ENCODE peak calls at places on chromosomes 3 and 15, in seven cellular contexts. One of them, this sample, is unnamed.

GRCh38 chr3:134666466-134666865 is 15.6 kb upstream of the KY start:
- DNase-seq in T-cell: no peak
- DNase-seq in T-helper 1 cell: no peak
- DNase-seq in A549: no peak
- DNase-seq in T follicular helper cell: no peak
- DNase-seq in RCC 7860: peak
- DNase-seq in WERI-Rb-1: no peak
- DNase-seq in this sample: no peak

GRCh38 chr3:189389346-189389745 is 217.6 kb downstream of the TPRG1 start:
- DNase-seq in T-cell: no peak
- DNase-seq in T-helper 1 cell: no peak
- DNase-seq in A549: no peak
- DNase-seq in T follicular helper cell: no peak
- DNase-seq in RCC 7860: no peak
- DNase-seq in WERI-Rb-1: no peak
- DNase-seq in this sample: no peak

GRCh38 chr15:73632670-73633058 is 525 bp downstream of the NPTN start:
- DNase-seq in T-cell: peak
- DNase-seq in T-helper 1 cell: no peak
- DNase-seq in A549: no peak
- DNase-seq in T follicular helper cell: no peak
- DNase-seq in RCC 7860: no peak
- DNase-seq in WERI-Rb-1: no peak
- DNase-seq in this sample: no peak

GRCh38 chr3:42518800-42519567 is 16.5 kb downstream of the VIPR1 start:
- DNase-seq in T-cell: peak
- DNase-seq in T-helper 1 cell: peak
- DNase-seq in A549: no peak
- DNase-seq in T follicular helper cell: no peak
- DNase-seq in RCC 7860: no peak
- DNase-seq in WERI-Rb-1: peak
- DNase-seq in this sample: no peak

GRCh38 chr3:197394464-197395321 is 96.3 kb upstream of the DLG1 start:
- DNase-seq in T-cell: peak
- DNase-seq in T-helper 1 cell: no peak
- DNase-seq in A549: no peak
- DNase-seq in T follicular helper cell: no peak
- DNase-seq in RCC 7860: peak
- DNase-seq in WERI-Rb-1: no peak
- DNase-seq in this sample: no peak

GRCh38 chr3:50356553-50356952 is 2.8 kb downstream of the TMEM115 start:
- DNase-seq in T-cell: no peak
- DNase-seq in T-helper 1 cell: no peak
- DNase-seq in A549: no peak
- DNase-seq in T follicular helper cell: no peak
- DNase-seq in RCC 7860: no peak
- DNase-seq in WERI-Rb-1: no peak
- DNase-seq in this sample: no peak

GRCh38 chr15:48579945-48580671 is 65.4 kb downstream of the FBN1 start:
- DNase-seq in T-cell: no peak
- DNase-seq in T-helper 1 cell: no peak
- DNase-seq in A549: no peak
- DNase-seq in T follicular helper cell: no peak
- DNase-seq in RCC 7860: peak
- DNase-seq in WERI-Rb-1: no peak
- DNase-seq in this sample: no peak

GRCh38 chr15:42401544-42402478 is 42.5 kb downstream of the CAPN3 start:
- DNase-seq in T-cell: no peak
- DNase-seq in T-helper 1 cell: no peak
- DNase-seq in A549: no peak
- DNase-seq in T follicular helper cell: no peak
- DNase-seq in RCC 7860: no peak
- DNase-seq in WERI-Rb-1: no peak
- DNase-seq in this sample: no peak

GRCh38 chr3:139588450-139588849 is 48.9 kb upstream of the RBP1 start:
- DNase-seq in T-cell: no peak
- DNase-seq in T-helper 1 cell: no peak
- DNase-seq in A549: no peak
- DNase-seq in T follicular helper cell: no peak
- DNase-seq in RCC 7860: no peak
- DNase-seq in WERI-Rb-1: peak
- DNase-seq in this sample: peak

GRCh38 chr3:134652409-134652831 is 1.6 kb upstream of the KY start:
- DNase-seq in T-cell: no peak
- DNase-seq in T-helper 1 cell: no peak
- DNase-seq in A549: no peak
- DNase-seq in T follicular helper cell: no peak
- DNase-seq in RCC 7860: peak
- DNase-seq in WERI-Rb-1: no peak
- DNase-seq in this sample: no peak

GRCh38 chr3:141690366-141691072 is 47.6 kb upstream of the RNF7 start:
- DNase-seq in T-cell: no peak
- DNase-seq in T-helper 1 cell: no peak
- DNase-seq in A549: no peak
- DNase-seq in T follicular helper cell: no peak
- DNase-seq in RCC 7860: no peak
- DNase-seq in WERI-Rb-1: no peak
- DNase-seq in this sample: no peak

GRCh38 chr3:77159182-77159581 is 119.3 kb downstream of the ROBO2 start:
- DNase-seq in T-cell: no peak
- DNase-seq in T-helper 1 cell: no peak
- DNase-seq in A549: peak
- DNase-seq in T follicular helper cell: no peak
- DNase-seq in RCC 7860: no peak
- DNase-seq in WERI-Rb-1: no peak
- DNase-seq in this sample: no peak

GRCh38 chr15:44084728-44085127 is 110.3 kb downstream of the FRMD5 start:
- DNase-seq in T-cell: no peak
- DNase-seq in T-helper 1 cell: no peak
- DNase-seq in A549: no peak
- DNase-seq in T follicular helper cell: no peak
- DNase-seq in RCC 7860: no peak
- DNase-seq in WERI-Rb-1: no peak
- DNase-seq in this sample: no peak

GRCh38 chr3:100492810-100493140 is 356 bp downstream of the TMEM45A start:
- DNase-seq in T-cell: no peak
- DNase-seq in T-helper 1 cell: no peak
- DNase-seq in A549: no peak
- DNase-seq in T follicular helper cell: no peak
- DNase-seq in RCC 7860: no peak
- DNase-seq in WERI-Rb-1: no peak
- DNase-seq in this sample: no peak

GRCh38 chr15:62456011-62456920 is 291.2 kb upstream of the C2CD4B start:
- DNase-seq in T-cell: no peak
- DNase-seq in T-helper 1 cell: no peak
- DNase-seq in A549: no peak
- DNase-seq in T follicular helper cell: no peak
- DNase-seq in RCC 7860: no peak
- DNase-seq in WERI-Rb-1: no peak
- DNase-seq in this sample: no peak

GRCh38 chr3:124763644-124764358 is 33.5 kb downstream of the UMPS start:
- DNase-seq in T-cell: no peak
- DNase-seq in T-helper 1 cell: no peak
- DNase-seq in A549: no peak
- DNase-seq in T follicular helper cell: no peak
- DNase-seq in RCC 7860: no peak
- DNase-seq in WERI-Rb-1: no peak
- DNase-seq in this sample: no peak

GRCh38 chr3:121651684-121652083 is 9.0 kb downstream of the HCLS1 start:
- DNase-seq in T-cell: no peak
- DNase-seq in T-helper 1 cell: no peak
- DNase-seq in A549: peak
- DNase-seq in T follicular helper cell: no peak
- DNase-seq in RCC 7860: no peak
- DNase-seq in WERI-Rb-1: no peak
- DNase-seq in this sample: no peak

GRCh38 chr15:96421211-96421610 is 90.7 kb downstream of the NR2F2 start:
- DNase-seq in T-cell: no peak
- DNase-seq in T-helper 1 cell: no peak
- DNase-seq in A549: no peak
- DNase-seq in T follicular helper cell: no peak
- DNase-seq in RCC 7860: no peak
- DNase-seq in WERI-Rb-1: no peak
- DNase-seq in this sample: no peak

GRCh38 chr3:134312873-134313838 is 61.1 kb downstream of the AMOTL2 start:
- DNase-seq in T-cell: no peak
- DNase-seq in T-helper 1 cell: no peak
- DNase-seq in A549: peak
- DNase-seq in T follicular helper cell: no peak
- DNase-seq in RCC 7860: peak
- DNase-seq in WERI-Rb-1: no peak
- DNase-seq in this sample: no peak

GRCh38 chr3:33942483-33943150 is 144.2 kb downstream of the PDCD6IP start:
- DNase-seq in T-cell: no peak
- DNase-seq in T-helper 1 cell: no peak
- DNase-seq in A549: no peak
- DNase-seq in T follicular helper cell: no peak
- DNase-seq in RCC 7860: peak
- DNase-seq in WERI-Rb-1: no peak
- DNase-seq in this sample: no peak

GRCh38 chr15:63870403-63871209 is 36.9 kb upstream of the HERC1 start:
- DNase-seq in T-cell: no peak
- DNase-seq in T-helper 1 cell: no peak
- DNase-seq in A549: peak
- DNase-seq in T follicular helper cell: no peak
- DNase-seq in RCC 7860: peak
- DNase-seq in WERI-Rb-1: no peak
- DNase-seq in this sample: peak

This sample was measured in iPS DF 19.7.